ENCODE peak calls at places on chromosomes 13 and 19, in seven cellular contexts. C is AG09319; I is activated T-cell treated with anti-CD3 and anti-CD28 coated beads, Interleukin-2, amount 50 U/mL, for 72 hours; K is H54; X is NCI-H345; P is CD8-positive, alpha-beta T cell; J is T-helper 17 cell. N is an unnamed sample.

GRCh38 chr19:41324921-41325639 is 15.1 kb downstream of the CCDC97 start:
- DNase-seq in K (peak), X (no peak), C (no peak), I (no peak), J (no peak), P (peak), N (peak)

GRCh38 chr19:49929121-49929610 is at the start of the genes ATF5 and NUP62:
- DNase-seq in K (peak), P (peak), I (peak), C (peak), X (peak), J (peak), N (peak)

GRCh38 chr19:14073232-14073924 is 792 bp downstream of the MISP3 start:
- DNase-seq in K (no peak), X (peak), I (peak), J (peak), C (no peak), P (peak), N (peak)

GRCh38 chr13:98307744-98308524 is 130.9 kb upstream of the RNF113B start:
- DNase-seq in I (no peak), K (no peak), J (no peak), X (no peak), P (no peak), C (peak), N (no peak)

GRCh38 chr19:41657157-41657556 is 30.3 kb upstream of the CEACAM4 start:
- DNase-seq in X (no peak), K (no peak), I (no peak), C (no peak), J (peak), P (no peak), N (no peak)

GRCh38 chr13:63629591-63629990 is 2213.9 kb upstream of the PCDH20 start:
- DNase-seq in C (no peak), P (no peak), X (no peak), I (no peak), J (no peak), K (no peak), N (no peak)

GRCh38 chr19:6832412-6832811 is 55.0 kb upstream of the ADGRE1 start:
- DNase-seq in I (no peak), K (no peak), J (no peak), P (no peak), C (no peak), X (no peak), N (no peak)

GRCh38 chr19:51565583-51565982 is 5.5 kb upstream of the ZNF175 start:
- DNase-seq in J (no peak), K (no peak), I (no peak), X (no peak), P (no peak), C (no peak), N (no peak)

GRCh38 chr13:35768551-35768950 is 292.1 kb upstream of the MAB21L1 start:
- DNase-seq in P (no peak), X (no peak), J (no peak), K (no peak), C (no peak), I (no peak), N (no peak)

GRCh38 chr19:49157445-49158224 is at the start of gene TRPM4:
- DNase-seq in C (no peak), X (peak), P (peak), J (no peak), I (peak), K (peak), N (peak)

GRCh38 chr13:33751151-33751550 is 66.8 kb upstream of the RFC3 start:
- DNase-seq in I (no peak), K (no peak), C (no peak), J (no peak), X (no peak), P (no peak), N (no peak)

GRCh38 chr13:34156841-34157365 is 339.0 kb downstream of the RFC3 start:
- DNase-seq in P (no peak), X (peak), I (peak), K (peak), J (no peak), C (peak), N (peak)

GRCh38 chr13:47135800-47136658 is 239.2 kb upstream of the HTR2A start:
- DNase-seq in C (no peak), I (no peak), X (peak), P (no peak), K (no peak), J (no peak), N (no peak)

GRCh38 chr19:40803857-40804782 is 5.1 kb downstream of the EGLN2 start:
- DNase-seq in J (peak), C (no peak), X (no peak), P (peak), K (no peak), I (peak), N (peak)

GRCh38 chr13:33692531-33692930 is 125.4 kb upstream of the RFC3 start:
- DNase-seq in K (no peak), J (no peak), C (no peak), X (no peak), P (no peak), I (no peak), N (peak)

GRCh38 chr13:80022146-80022545 is 318.8 kb downstream of the SPRY2 start:
- DNase-seq in I (no peak), K (no peak), J (no peak), X (no peak), P (no peak), C (no peak), N (no peak)

GRCh38 chr19:42242071-42242511 is 311 bp downstream of the GSK3A start:
- DNase-seq in K (no peak), J (no peak), X (no peak), P (peak), I (no peak), C (no peak), N (no peak)

GRCh38 chr13:73521291-73521626 is 462.5 kb downstream of the KLF5 start:
- DNase-seq in J (no peak), P (no peak), I (no peak), X (peak), K (no peak), C (no peak), N (no peak)

GRCh38 chr13:96075953-96076543 is 13.9 kb upstream of the HS6ST3 start:
- DNase-seq in I (no peak), C (no peak), X (no peak), P (no peak), J (no peak), K (no peak), N (peak)

GRCh38 chr19:46654621-46655152 is 6.3 kb downstream of the DACT3 start:
- DNase-seq in J (no peak), P (no peak), K (no peak), C (no peak), I (no peak), X (no peak), N (no peak)

N was measured in PC-3.